ENCODE peak calls at places on chromosomes 5 and 9, in nine cellular contexts. O is astrocyte, U is MM.1S, A is Panc1, V is left ventricle myocardium inferior, Y is colonic mucosa, Z is left lung, P is thoracic aorta, M is HCT116. C is an unnamed sample.

GRCh38 chr5:126486332-126486731 is 63.1 kb downstream of the GRAMD2B start:
- DNase-seq in Y (no peak), A (no peak), M (no peak), V (no peak), O (no peak), U (no peak), P (no peak), Z (no peak), C (no peak)

GRCh38 chr5:64333891-64334290 is 168.2 kb downstream of the RNF180 start:
- DNase-seq in O (no peak), A (no peak), U (no peak), Y (no peak), V (no peak), M (no peak), P (no peak), Z (no peak), C (no peak)

GRCh38 chr5:171757853-171758535 is 27.6 kb upstream of the SMIM23 start:
- DNase-seq in P (no peak), U (no peak), M (peak; percentile 67), A (peak; percentile 32), V (no peak), O (peak; percentile 95), Y (no peak), Z (no peak), C (peak; percentile 93)

GRCh38 chr5:171630670-171631065 is 154.9 kb upstream of the SMIM23 start:
- DNase-seq in V (no peak), A (no peak), Z (no peak), Y (no peak), O (no peak), M (no peak), U (peak; percentile 92), P (no peak), C (no peak)

GRCh38 chr5:84255318-84255717 is 129.4 kb downstream of the EDIL3 start:
- DNase-seq in O (peak; percentile 24), Y (no peak), P (no peak), A (no peak), U (peak; percentile 52), M (peak; percentile 47), V (no peak), Z (no peak), C (no peak)

GRCh38 chr9:71830929-71831328 is 62.6 kb upstream of the CEMIP2 start:
- DNase-seq in O (peak; percentile 2), Y (peak; percentile 63), M (no peak), A (no peak), V (no peak), U (no peak), Z (no peak), P (no peak), C (peak; percentile 26)

GRCh38 chr5:137214446-137215189 is 284.5 kb downstream of the SPOCK1 start:
- DNase-seq in M (no peak), Y (no peak), V (no peak), A (no peak), U (no peak), Z (no peak), P (no peak), O (peak; percentile 71), C (no peak)

GRCh38 chr9:98217255-98217654 is 24.8 kb upstream of the CORO2A start:
- DNase-seq in O (no peak), Y (no peak), M (no peak), A (no peak), U (no peak), Z (no peak), V (no peak), P (no peak), C (no peak)

GRCh38 chr9:7374966-7375650 is 424.5 kb downstream of the DMAC1 start:
- DNase-seq in M (no peak), U (no peak), P (no peak), Z (no peak), O (no peak), Y (no peak), V (no peak), A (no peak), C (no peak)

GRCh38 chr5:122175852-122176251 is 46.5 kb downstream of the ZNF474 start:
- DNase-seq in P (no peak), O (peak; percentile 65), U (no peak), A (no peak), M (no peak), Y (no peak), V (no peak), Z (no peak), C (no peak)

GRCh38 chr5:73625314-73625904 is 587 bp upstream of the ARHGEF28 start:
- DNase-seq in Y (no peak), U (peak; percentile 9), A (no peak), O (no peak), V (peak; percentile 18), M (no peak), Z (no peak), P (no peak), C (no peak)

GRCh38 chr5:116442095-116442534 is 132.5 kb downstream of the SEMA6A start:
- DNase-seq in M (no peak), O (peak; percentile 58), Z (peak; percentile 34), Y (no peak), U (no peak), P (no peak), A (no peak), V (peak; percentile 46), C (peak; percentile 71)

GRCh38 chr9:129401623-129402340 is 219.1 kb downstream of the C9orf50 start:
- DNase-seq in M (no peak), Z (no peak), Y (peak; percentile 40), V (peak; percentile 35), P (no peak), A (no peak), U (no peak), O (peak; percentile 18), C (no peak)

GRCh38 chr9:38309324-38310195 is 82.9 kb upstream of the ALDH1B1 start:
- DNase-seq in M (no peak), V (no peak), U (no peak), A (no peak), Y (no peak), P (no peak), Z (no peak), O (peak; percentile 70), C (peak; percentile 45)

GRCh38 chr5:26237489-26237888 is 800.9 kb downstream of the CDH9 start:
- DNase-seq in A (no peak), P (no peak), O (no peak), V (no peak), M (no peak), U (no peak), Z (no peak), Y (no peak), C (no peak)

GRCh38 chr9:126291925-126292324 is 34.7 kb upstream of the MVB12B start:
- DNase-seq in U (no peak), M (no peak), A (no peak), V (no peak), O (no peak), P (no peak), Z (no peak), Y (no peak), C (no peak)

GRCh38 chr9:126294331-126295081 is 32.1 kb upstream of the MVB12B start:
- DNase-seq in A (no peak), O (no peak), V (no peak), M (no peak), P (no peak), U (no peak), Z (no peak), Y (no peak), C (no peak)

GRCh38 chr9:126295082-126295477 is 31.5 kb upstream of the MVB12B start:
- DNase-seq in A (no peak), O (no peak), M (no peak), U (no peak), P (no peak), V (no peak), Z (no peak), Y (peak; percentile 7), C (no peak)

GRCh38 chr9:126292736-126293521 is 33.7 kb upstream of the MVB12B start:
- DNase-seq in O (no peak), Y (no peak), U (no peak), M (no peak), P (no peak), V (no peak), A (no peak), Z (no peak), C (no peak)

GRCh38 chr9:126293522-126293889 is 33.1 kb upstream of the MVB12B start:
- DNase-seq in Z (no peak), A (no peak), V (no peak), O (no peak), U (no peak), P (no peak), M (no peak), Y (no peak), C (no peak)
- H3K27me3 ChIP-seq in Z (peaks cover 6% of the 10 kb centered on the region), A (no peaks in the 10 kb centered on the region), V (peaks cover 30% of the 10 kb centered on the region), O (peaks cover 2% of the 10 kb centered on the region), U (no peaks in the 10 kb centered on the region), P (no peaks in the 10 kb centered on the region), M (no peaks in the 10 kb centered on the region), Y (no peaks in the 10 kb centered on the region), C (peaks cover 23% of the 10 kb centered on the region)

DNA sequence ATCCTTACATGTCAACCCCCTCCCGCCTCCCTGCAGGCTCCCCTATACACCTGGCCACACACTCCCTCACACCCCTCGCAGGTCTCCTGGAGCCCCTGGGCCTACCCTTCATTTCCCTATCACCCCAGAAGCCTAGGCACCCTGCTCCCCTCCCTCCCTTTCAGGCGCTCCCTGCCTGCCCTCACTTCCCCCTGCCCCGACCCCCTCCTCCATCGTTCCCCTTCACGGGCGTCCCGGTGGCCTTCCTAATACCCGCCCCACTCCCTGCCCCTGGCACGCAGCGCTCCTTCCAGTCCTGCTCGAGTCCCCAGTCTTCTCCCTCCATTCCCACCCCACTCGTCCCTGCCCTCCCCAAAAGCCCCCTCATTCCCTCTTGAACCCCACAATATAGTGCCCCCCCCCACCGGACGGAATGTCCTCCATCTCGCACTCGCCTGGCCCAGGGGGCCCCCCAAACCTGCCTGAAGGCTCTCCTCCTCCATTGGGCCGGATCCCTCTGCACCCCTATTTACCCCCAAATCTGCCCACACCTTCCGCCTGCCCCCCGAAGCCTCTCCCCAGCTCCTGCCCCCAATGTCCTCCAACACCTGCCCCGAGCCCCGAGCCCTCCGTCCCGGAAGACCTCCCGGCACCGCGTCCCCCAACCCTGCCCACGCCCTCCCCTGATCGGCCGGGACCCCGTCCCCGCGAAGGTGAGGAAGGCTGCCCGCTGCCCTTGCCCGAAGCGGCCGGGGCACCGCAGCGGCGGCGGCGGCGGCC is 726 bp downstream of the STRBP start:
- DNase-seq in U (no peak), O (no peak), Y (peak; percentile 33), V (no peak), A (no peak), Z (no peak), M (no peak), P (no peak), C (no peak)
- H3K27ac ChIP-seq in U (no peak overlapping the region), O (no peak overlapping the region), Y (no peak overlapping the region), V (peak overlapping the region; percentile 88), A (peak overlapping the region; percentile 44), Z (no peak overlapping the region), M (peak overlapping the region; percentile 66), P (no peak overlapping the region), C (no peak overlapping the region)

DNA sequence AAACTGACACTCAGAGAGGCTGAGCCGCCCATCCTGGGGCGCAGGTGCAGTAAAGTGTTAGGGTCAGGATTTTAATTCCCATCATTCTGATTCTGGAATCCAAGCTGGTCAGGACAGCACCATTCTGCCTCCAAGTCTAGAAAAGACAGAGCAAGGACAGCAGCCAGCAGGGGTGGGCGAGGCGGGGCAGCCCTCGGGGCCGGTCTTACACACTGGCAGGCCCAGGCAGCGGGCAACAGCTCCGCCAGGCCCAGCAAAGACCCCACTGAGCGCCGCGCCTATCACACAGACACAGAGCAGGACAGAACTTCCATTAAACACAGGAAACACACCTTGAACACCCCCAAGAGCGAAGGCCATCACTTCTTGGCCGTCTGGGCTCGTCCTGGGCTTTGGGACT is 66.5 kb upstream of the RXRA start:
- DNase-seq in V (no peak), M (no peak), P (no peak), A (no peak), U (no peak), Y (no peak), O (no peak), Z (no peak), C (no peak)
- H3K27me3 ChIP-seq in V (peaks cover 5% of the 10 kb centered on the region), M (no peaks in the 10 kb centered on the region), P (peaks cover under 1% of the 10 kb centered on the region), A (no peaks in the 10 kb centered on the region), U (peaks cover 42% of the 10 kb centered on the region), Y (no peaks in the 10 kb centered on the region), O (peaks cover 8% of the 10 kb centered on the region), Z (peaks cover 19% of the 10 kb centered on the region), C (peaks cover 6% of the 10 kb centered on the region)

GRCh38 chr5:131794596-131794995 is 2.2 kb downstream of the FNIP1 start:
- DNase-seq in P (no peak), V (no peak), O (no peak), M (no peak), Y (no peak), A (no peak), U (no peak), Z (no peak), C (no peak)
- H3K27ac ChIP-seq in P (no peak overlapping the region), V (peak overlapping the region; percentile 99), O (no peak overlapping the region), M (no peak overlapping the region), Y (no peak overlapping the region), A (no peak overlapping the region), U (no peak overlapping the region), Z (peak overlapping the region; percentile 97), C (no peak overlapping the region)